ENCODE peak calls at places on chromosomes 13 and 19, in nine cellular contexts. G is COR-L47, L is AG20443, D is brain microvascular endothelial cell, M is smooth muscle cell of the brain vasculature, B is T-helper 9 cell, K is cerebellar nuclear complex, I is LoVo, U is osteocyte. V is an unnamed sample.

GRCh38 chr19:35797663-35798062 is 15.0 kb downstream of the PRODH2 start:
- DNase-seq in D (no peak), I (no peak), G (no peak), L (peak; percentile 56), U (no peak), M (no peak), B (no peak), K (no peak), V (no peak)

GRCh38 chr13:94139393-94139995 is 340.0 kb downstream of the DCT start:
- DNase-seq in I (no peak), L (no peak), B (no peak), U (no peak), M (peak; percentile 9), K (no peak), G (peak; percentile 17), D (peak; percentile 12), V (no peak)

GRCh38 chr13:62014299-62014698 is 598.6 kb upstream of the PCDH20 start:
- DNase-seq in I (no peak), U (no peak), B (no peak), L (no peak), G (peak; percentile 50), K (no peak), D (no peak), M (no peak), V (no peak)

GRCh38 chr13:112558696-112559418 is 29.1 kb downstream of the TUBGCP3 start:
- DNase-seq in M (no peak), L (no peak), B (no peak), I (no peak), G (no peak), D (no peak), U (no peak), K (no peak), V (no peak)

GRCh38 chr13:112451512-112452379 is 75.6 kb downstream of the SPACA7 start:
- DNase-seq in L (peak; percentile 12), I (no peak), U (no peak), D (no peak), G (no peak), B (no peak), K (no peak), M (no peak), V (no peak)

GRCh38 chr13:28485551-28485950 is 9.4 kb downstream of the FLT1 start:
- DNase-seq in D (no peak), L (no peak), U (no peak), B (no peak), I (no peak), G (no peak), K (no peak), M (no peak), V (no peak)

GRCh38 chr13:50236898-50237318 is 221.7 kb downstream of the KCNRG start:
- DNase-seq in B (no peak), I (no peak), U (no peak), K (no peak), M (no peak), L (no peak), D (peak; percentile 48), G (no peak), V (no peak)

GRCh38 chr13:93270769-93271753 is 44.5 kb downstream of the GPC6 start:
- DNase-seq in M (no peak), B (no peak), K (no peak), L (no peak), I (no peak), G (peak; percentile 66), U (no peak), D (no peak), V (no peak)

GRCh38 chr13:42892760-42893159 is 99.3 kb downstream of the EPSTI1 start:
- DNase-seq in G (no peak), K (no peak), U (no peak), D (peak; percentile 11), L (peak; percentile 50), B (no peak), M (no peak), I (no peak), V (no peak)